ENCODE peak calls at places on chromosome 14, in five cellular contexts. B is adrenal gland; Q is effector memory CD8-positive, alpha-beta T cell; X is astrocyte; E is activated CD8-positive, alpha-beta T cell treated with anti-CD3 and anti-CD28 coated beads, Interleukin-2, amount 10 ng/mL, durations not matched to agents 7 days and 5 days. N is an unnamed sample.

GRCh38 chr14:53893374-53893773 is 63.3 kb downstream of the BMP4 start:
- DNase-seq in E (no peak), B (no peak), Q (no peak), X (no peak), N (no peak)

GRCh38 chr14:24975393-24975792 is 74.6 kb downstream of the STXBP6 start:
- DNase-seq in X (no peak), Q (no peak), E (no peak), B (no peak), N (no peak)

GRCh38 chr14:33692762-33693161 is 258.1 kb downstream of the EGLN3 start:
- DNase-seq in B (no peak), E (no peak), Q (no peak), X (peak), N (no peak)

GRCh38 chr14:92651793-92652382 is 96.5 kb downstream of the LGMN start:
- DNase-seq in X (no peak), Q (peak), E (peak), B (peak), N (no peak)

GRCh38 chr14:80059041-80059440 is 152.3 kb downstream of the DIO2 start:
- DNase-seq in E (no peak), B (no peak), X (peak), Q (no peak), N (no peak)

GRCh38 chr14:105178069-105178867 is 2.8 kb downstream of the NUDT14 start:
- DNase-seq in E (no peak), X (no peak), Q (no peak), B (no peak), N (no peak)

GRCh38 chr14:73477618-73478266 is 13.0 kb upstream of the RIOX1 start:
- DNase-seq in B (peak), Q (no peak), E (no peak), X (peak), N (no peak)

GRCh38 chr14:33584698-33585097 is 366.2 kb downstream of the EGLN3 start:
- DNase-seq in E (no peak), B (no peak), X (no peak), Q (no peak), N (no peak)

GRCh38 chr14:105865904-105866840 is 339.8 kb downstream of the TMEM121 start:
- DNase-seq in E (no peak), X (no peak), B (no peak), Q (no peak), N (no peak)

GRCh38 chr14:33679461-33680225 is 271.2 kb downstream of the EGLN3 start:
- DNase-seq in X (peak), E (no peak), B (no peak), Q (no peak), N (no peak)

N was measured in Ammon's horn.